ENCODE peak calls at places on chromosomes 11 and 22, in five cellular contexts. Y is lower lobe of right lung; U is body of pancreas; N is neural progenitor cell; Z is CD8-positive, alpha-beta T cell. M is an unnamed sample.

GRCh38 chr11:95443386-95443785 is 212.4 kb upstream of the SESN3 start:
- DNase-seq in U (no peak), Y (no peak), N (no peak), Z (no peak), M (no peak)

GRCh38 chr11:15216678-15217077 is 102.0 kb downstream of the INSC start:
- DNase-seq in N (no peak), Z (no peak), U (no peak), Y (no peak), M (no peak)

GRCh38 chr11:44760917-44761545 is 34.3 kb downstream of the TSPAN18 start:
- DNase-seq in N (peak; percentile 94), Z (no peak), Y (no peak), U (no peak), M (no peak)

GRCh38 chr22:30424471-30425326 is 869 bp upstream of the MTFP1 start:
- DNase-seq in Z (no peak), Y (no peak), U (no peak), N (peak; percentile 57), M (no peak)

GRCh38 chr11:104772806-104773241 is 125.4 kb downstream of the CASP12 start:
- DNase-seq in N (no peak), Y (no peak), Z (no peak), U (no peak), M (no peak)

GRCh38 chr11:8233691-8234424 is 29.8 kb downstream of the LMO1 start:
- DNase-seq in Z (no peak), N (no peak), U (no peak), Y (peak; percentile 13), M (no peak)

GRCh38 chr22:34055525-34056200 is 135.4 kb upstream of the LARGE1 start:
- DNase-seq in N (peak; percentile 72), U (peak; percentile 7), Y (no peak), Z (no peak), M (no peak)

GRCh38 chr11:116342148-116342547 is 430.6 kb downstream of the BUD13 start:
- DNase-seq in Y (no peak), Z (no peak), U (no peak), N (no peak), M (no peak)

GRCh38 chr22:24683671-24684070 is 80.7 kb downstream of the GGT1 start:
- DNase-seq in U (no peak), N (no peak), Z (no peak), Y (no peak), M (no peak)

GRCh38 chr11:128036006-128036405 is 551.4 kb downstream of the ETS1 start:
- DNase-seq in U (no peak), Z (no peak), Y (no peak), N (no peak), M (no peak)

GRCh38 chr11:134530826-134531225 is 118.8 kb upstream of the B3GAT1 start:
- DNase-seq in N (no peak), U (no peak), Z (peak; percentile 4), Y (peak; percentile 30), M (no peak)

GRCh38 chr11:45929486-45930030 is 7.1 kb downstream of the LARGE2 start:
- DNase-seq in Z (no peak), Y (no peak), U (no peak), N (no peak), M (peak; percentile 59)
- H3K4me1 ChIP-seq in Z (peaks cover 31% of the 10 kb centered on the region), Y (peaks cover 18% of the 10 kb centered on the region), U (peaks cover 24% of the 10 kb centered on the region), N (no peaks in the 10 kb centered on the region), M (no peaks in the 10 kb centered on the region)

DNA sequence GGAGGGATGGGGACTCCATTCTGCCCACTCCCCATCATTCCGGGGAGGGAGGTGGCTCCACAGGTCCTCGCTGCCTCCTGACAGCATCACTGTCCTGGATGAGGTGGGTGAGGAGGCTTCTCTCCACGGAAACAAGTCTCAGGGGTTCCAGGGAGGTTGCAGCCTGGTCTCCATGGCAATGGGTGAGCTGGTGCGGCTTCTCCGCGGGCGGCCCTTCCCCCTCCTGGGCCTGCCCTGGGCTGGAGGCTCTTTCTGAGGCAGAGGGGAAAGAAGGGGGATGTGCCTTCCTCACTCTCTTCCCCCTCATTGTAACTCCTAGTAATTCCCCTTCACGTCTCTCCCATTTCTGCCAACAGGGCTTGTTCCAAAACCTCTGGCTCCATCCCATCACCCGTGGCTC is 37.1 kb upstream of the PARVG start:
- DNase-seq in Y (no peak), U (no peak), Z (no peak), N (no peak), M (no peak)
- H3K27ac ChIP-seq in Y (no peak overlapping the region), U (no peak overlapping the region), Z (no peak overlapping the region), N (no peak overlapping the region), M (no peak overlapping the region)

GRCh38 chr22:44429941-44430587 is 68.0 kb downstream of the RTL6 start:
- DNase-seq in U (no peak), N (no peak), Z (no peak), Y (no peak), M (no peak)
- H3K4me3 ChIP-seq in U (no peak overlapping the region), N (no peak overlapping the region), Z (no peak overlapping the region), Y (no peak overlapping the region), M (no peak overlapping the region)

GRCh38 chr22:46290121-46290842 is 6.4 kb upstream of the GTSE1 start:
- DNase-seq in N (no peak), Y (no peak), Z (no peak), U (no peak), M (peak; percentile 60)

GRCh38 chr22:46292727-46293126 is 3.9 kb upstream of the GTSE1 start:
- DNase-seq in U (no peak), Z (no peak), Y (peak; percentile 55), N (no peak), M (peak; percentile 82)

GRCh38 chr22:46289244-46289891 is 7.3 kb upstream of the GTSE1 start:
- DNase-seq in N (no peak), Y (peak; percentile 50), Z (peak; percentile 34), U (no peak), M (peak; percentile 73)

GRCh38 chr22:46292173-46292572 is 4.5 kb upstream of the GTSE1 start:
- DNase-seq in Z (no peak), Y (no peak), U (no peak), N (no peak), M (no peak)

GRCh38 chr22:46290843-46291785 is 5.6 kb upstream of the GTSE1 start:
- DNase-seq in N (no peak), Y (no peak), Z (no peak), U (no peak), M (no peak)
- H3K4me1 ChIP-seq in N (peaks cover 3% of the 10 kb centered on the region), Y (peaks cover 26% of the 10 kb centered on the region), Z (peaks cover 30% of the 10 kb centered on the region), U (peaks cover 23% of the 10 kb centered on the region), M (no peaks in the 10 kb centered on the region)

DNA sequence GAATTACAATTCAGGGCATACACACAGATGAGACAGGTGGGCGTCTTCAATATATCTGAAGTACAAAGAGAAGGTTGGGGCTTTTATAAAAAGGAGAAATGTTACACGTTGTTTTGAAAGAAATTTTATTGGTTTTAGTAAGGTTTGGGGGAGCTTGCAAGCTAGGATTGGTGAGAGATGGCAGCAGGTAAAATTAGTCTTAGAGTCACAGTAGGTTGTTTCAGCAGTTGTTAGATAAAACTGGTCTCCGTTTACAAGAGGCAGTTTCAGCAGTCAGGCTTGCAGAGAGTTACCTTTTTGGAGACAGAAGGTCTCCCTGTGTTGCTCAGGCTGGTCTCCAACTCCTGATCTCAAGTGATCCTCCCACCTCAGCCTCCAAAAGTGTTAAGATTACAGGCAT is 2.4 kb upstream of the SAAL1 start:
- DNase-seq in Z (no peak), U (no peak), N (no peak), Y (no peak), M (no peak)
- H3K27ac ChIP-seq in Z (no peak overlapping the region), U (no peak overlapping the region), N (no peak overlapping the region), Y (no peak overlapping the region), M (no peak overlapping the region)

GRCh38 chr22:46770726-46771125 is 8.3 kb downstream of the TBC1D22A start:
- DNase-seq in N (no peak), Z (no peak), U (no peak), Y (no peak), M (peak; percentile 62)
- H3K4me3 ChIP-seq in N (no peak overlapping the region), Z (no peak overlapping the region), U (no peak overlapping the region), Y (no peak overlapping the region), M (no peak overlapping the region)

DNA sequence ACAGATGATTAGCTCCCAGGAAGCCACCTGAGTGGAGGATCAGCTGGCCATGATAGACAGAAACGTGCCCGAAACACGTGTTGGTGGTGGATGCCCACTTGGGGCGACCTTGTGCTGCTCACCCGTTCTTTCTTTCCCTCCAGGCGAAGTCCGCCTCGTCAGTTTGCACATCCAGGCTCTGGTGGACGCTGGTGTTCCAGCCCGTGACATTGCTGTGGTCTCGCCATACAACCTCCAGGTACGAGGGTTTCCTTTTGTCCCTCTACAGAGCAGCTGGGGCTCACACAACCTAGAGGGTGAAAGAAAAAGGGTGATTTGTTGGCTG is 30.6 kb downstream of the IGHMBP2 start:
- DNase-seq in U (no peak), Z (no peak), N (no peak), Y (no peak), M (no peak)
- H3K4me1 ChIP-seq in U (no peaks in the 10 kb centered on the region), Z (no peaks in the 10 kb centered on the region), N (no peaks in the 10 kb centered on the region), Y (no peaks in the 10 kb centered on the region), M (no peaks in the 10 kb centered on the region)

DNA sequence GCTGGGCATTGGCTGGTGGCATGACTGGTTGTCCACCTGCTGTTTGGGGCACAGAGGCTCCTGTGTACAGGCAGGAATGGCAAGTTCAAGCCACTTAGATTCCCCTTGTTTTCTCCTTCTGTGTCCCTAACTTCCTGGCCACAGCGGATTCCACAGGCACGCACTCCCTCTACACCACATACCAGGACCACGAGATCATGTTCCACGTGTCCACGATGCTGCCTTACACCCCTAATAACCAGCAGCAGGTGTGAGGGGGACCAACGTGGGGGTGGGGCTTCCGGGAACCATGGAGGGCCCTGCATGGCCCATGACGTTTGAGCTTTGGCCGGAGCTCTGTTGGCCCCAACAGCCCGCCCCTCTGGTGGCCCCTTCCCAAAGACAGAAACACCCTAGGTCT is 7.8 kb downstream of the SIPA1 start:
- DNase-seq in Z (no peak), N (no peak), U (no peak), Y (no peak), M (no peak)
- H3K27ac ChIP-seq in Z (no peak overlapping the region), N (no peak overlapping the region), U (no peak overlapping the region), Y (no peak overlapping the region), M (no peak overlapping the region)

DNA sequence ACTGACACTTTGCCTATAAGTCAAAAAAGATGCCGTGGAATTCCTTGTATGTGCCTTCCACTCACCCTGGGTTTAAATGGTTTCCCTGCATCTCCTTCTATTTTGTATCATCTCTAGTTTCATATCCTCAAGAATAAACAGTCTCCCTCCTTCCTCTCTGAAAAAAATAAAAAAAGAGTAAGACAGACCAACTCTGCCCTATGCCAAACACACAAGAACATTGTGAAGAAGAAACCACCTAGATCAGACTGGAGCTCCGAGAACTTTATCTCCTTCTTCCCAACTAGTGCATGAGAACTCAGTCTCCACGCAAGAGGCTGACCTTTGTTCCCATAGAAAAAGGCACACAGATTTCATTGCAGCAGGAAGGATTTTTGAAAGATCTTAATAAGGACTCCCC is 8.8 kb upstream of the PEX26 start:
- DNase-seq in Y (no peak), U (no peak), Z (no peak), N (no peak), M (no peak)
- H3K4me3 ChIP-seq in Y (no peak overlapping the region), U (no peak overlapping the region), Z (no peak overlapping the region), N (no peak overlapping the region), M (no peak overlapping the region)

GRCh38 chr22:23221351-23221804 is 41.1 kb downstream of the BCR start:
- DNase-seq in N (no peak), Y (no peak), U (no peak), Z (no peak), M (peak; percentile 33)
- H3K4me1 ChIP-seq in N (peaks cover 45% of the 10 kb centered on the region), Y (peaks cover 100% of the 10 kb centered on the region), U (peaks cover 61% of the 10 kb centered on the region), Z (peaks cover 98% of the 10 kb centered on the region), M (peaks cover 12% of the 10 kb centered on the region)